ENCODE peak calls at places on chromosomes 13 and 19, in seven cellular contexts. X, G, I, T, F, D and M are unnamed samples.

GRCh38 chr13:42354246-42355117 is 82.5 kb downstream of the AKAP11 start:
- DNase-seq in X (no peak), G (no peak), I (no peak), T (peak; percentile 48), F (no peak), D (no peak), M (peak; percentile 36)

GRCh38 chr19:3210347-3211017 is 14.0 kb upstream of the CELF5 start:
- DNase-seq in X (no peak), G (no peak), I (no peak), T (no peak), F (peak; percentile 49), D (peak; percentile 64), M (no peak)

GRCh38 chr19:51018745-51019543 is 565 bp downstream of the KLK10 start:
- DNase-seq in X (no peak), G (peak; percentile 60), I (no peak), T (no peak), F (no peak), D (no peak), M (no peak)

GRCh38 chr19:17871878-17872250 is at the start of gene SLC5A5:
- DNase-seq in X (no peak), G (no peak), I (no peak), T (no peak), F (no peak), D (peak; percentile 73), M (no peak)

GRCh38 chr13:104008571-104009435 is 942.6 kb upstream of the SLC10A2 start:
- DNase-seq in X (no peak), G (no peak), I (no peak), T (peak; percentile 90), F (no peak), D (no peak), M (peak; percentile 46)

GRCh38 chr19:20661150-20661819 is at the start of gene ZNF626:
- DNase-seq in X (peak; percentile 98), G (peak; percentile 98), I (peak; percentile 96), T (peak; percentile 94), F (peak; percentile 98), D (peak; percentile 97), M (peak; percentile 81)

GRCh38 chr19:17794412-17794730 is 567 bp upstream of the B3GNT3 start:
- DNase-seq in X (no peak), G (no peak), I (no peak), T (no peak), F (no peak), D (no peak), M (no peak)

GRCh38 chr13:36420437-36420891 is 11.8 kb upstream of the CCNA1 start:
- DNase-seq in X (peak; percentile 48), G (peak; percentile 56), I (peak; percentile 36), T (peak; percentile 59), F (peak; percentile 72), D (peak; percentile 79), M (no peak)

GRCh38 chr19:17936379-17936778 is 3.6 kb downstream of the CCDC124 start:
- DNase-seq in X (no peak), G (no peak), I (no peak), T (no peak), F (no peak), D (no peak), M (no peak)

GRCh38 chr13:94677799-94678198 is 34.5 kb downstream of the SOX21 start:
- DNase-seq in X (no peak), G (no peak), I (no peak), T (no peak), F (no peak), D (no peak), M (no peak)

GRCh38 chr13:75357576-75358295 is 124.2 kb downstream of the TBC1D4 start:
- DNase-seq in X (peak; percentile 29), G (no peak), I (no peak), T (peak; percentile 68), F (peak; percentile 18), D (peak; percentile 26), M (no peak)

GRCh38 chr13:109795021-109795420 is 8.6 kb upstream of the IRS2 start:
- DNase-seq in X (no peak), G (no peak), I (no peak), T (no peak), F (peak; percentile 37), D (no peak), M (no peak)

GRCh38 chr19:57583521-57584416 is at the start of gene ZIK1:
- DNase-seq in X (peak; percentile 95), G (peak; percentile 89), I (peak; percentile 94), T (peak; percentile 92), F (peak; percentile 88), D (peak; percentile 97), M (peak; percentile 22)

GRCh38 chr19:46928951-46929350 is 68.2 kb downstream of the ARHGAP35 start:
- DNase-seq in X (no peak), G (no peak), I (no peak), T (peak; percentile 27), F (no peak), D (no peak), M (no peak)

GRCh38 chr19:16883518-16883917 is 5.3 kb upstream of the F2RL3 start:
- DNase-seq in X (no peak), G (no peak), I (no peak), T (no peak), F (no peak), D (no peak), M (no peak)

GRCh38 chr19:4633140-4633967 is 6.0 kb upstream of the TNFAIP8L1 start:
- DNase-seq in X (peak; percentile 56), G (no peak), I (no peak), T (peak; percentile 85), F (peak; percentile 80), D (peak; percentile 96), M (peak; percentile 26)

GRCh38 chr13:20960663-20961309 is 58.2 kb upstream of the XPO4 start:
- DNase-seq in X (no peak), G (no peak), I (no peak), T (no peak), F (no peak), D (no peak), M (no peak)

GRCh38 chr19:16368385-16369305 is 44.0 kb downstream of the KLF2 start:
- DNase-seq in X (no peak), G (no peak), I (no peak), T (no peak), F (no peak), D (no peak), M (no peak)

GRCh38 chr13:25171517-25172302 is at the start of gene AMER2:
- DNase-seq in X (no peak), G (no peak), I (peak; percentile 84), T (no peak), F (peak; percentile 54), D (peak; percentile 99), M (no peak)

GRCh38 chr13:42041684-42042035 is 6.8 kb upstream of the DGKH start:
- DNase-seq in X (peak; percentile 60), G (peak; percentile 44), I (no peak), T (peak; percentile 63), F (peak; percentile 55), D (peak; percentile 14), M (no peak)

GRCh38 chr19:43316591-43317319 is 36.7 kb upstream of the CD177 start:
- DNase-seq in X (no peak), G (no peak), I (no peak), T (peak; percentile 45), F (no peak), D (peak; percentile 88), M (no peak)

GRCh38 chr19:49599378-49600298 is 8.7 kb downstream of the PRR12 start:
- DNase-seq in X (no peak), G (no peak), I (no peak), T (no peak), F (no peak), D (no peak), M (no peak)

GRCh38 chr19:41799444-41800000 is 3.1 kb downstream of the CEACAM3 start:
- DNase-seq in X (no peak), G (peak; percentile 28), I (no peak), T (no peak), F (no peak), D (peak; percentile 33), M (peak; percentile 73)

GRCh38 chr13:101977475-101977874 is 424.4 kb downstream of the FGF14 start:
- DNase-seq in X (no peak), G (no peak), I (no peak), T (no peak), F (peak; percentile 9), D (no peak), M (no peak)

GRCh38 chr19:6464070-6464873 is at the start of gene CRB3:
- DNase-seq in X (no peak), G (peak; percentile 90), I (no peak), T (no peak), F (peak; percentile 97), D (no peak), M (peak; percentile 41)
- H3K27ac ChIP-seq in X (no peak within 1 kb of the TSS), G (peak within 1 kb of the TSS; percentile 61), I (no peak within 1 kb of the TSS), T (no peak within 1 kb of the TSS), F (peak within 1 kb of the TSS; percentile 94), D (no peak within 1 kb of the TSS), M (peak within 1 kb of the TSS; percentile 81)

GRCh38 chr13:44306401-44307192 is 67.0 kb upstream of the SERP2 start:
- DNase-seq in X (peak; percentile 86), G (peak; percentile 74), I (peak; percentile 21), T (peak; percentile 99), F (no peak), D (peak; percentile 25), M (peak; percentile 82)
- H3K27ac ChIP-seq in X (peak overlapping the region; percentile 96), G (peak overlapping the region; percentile 81), I (peak overlapping the region; percentile 27), T (peak overlapping the region; percentile 65), F (no peak overlapping the region), D (peak overlapping the region; percentile 42), M (peak overlapping the region; percentile 95)

DNA sequence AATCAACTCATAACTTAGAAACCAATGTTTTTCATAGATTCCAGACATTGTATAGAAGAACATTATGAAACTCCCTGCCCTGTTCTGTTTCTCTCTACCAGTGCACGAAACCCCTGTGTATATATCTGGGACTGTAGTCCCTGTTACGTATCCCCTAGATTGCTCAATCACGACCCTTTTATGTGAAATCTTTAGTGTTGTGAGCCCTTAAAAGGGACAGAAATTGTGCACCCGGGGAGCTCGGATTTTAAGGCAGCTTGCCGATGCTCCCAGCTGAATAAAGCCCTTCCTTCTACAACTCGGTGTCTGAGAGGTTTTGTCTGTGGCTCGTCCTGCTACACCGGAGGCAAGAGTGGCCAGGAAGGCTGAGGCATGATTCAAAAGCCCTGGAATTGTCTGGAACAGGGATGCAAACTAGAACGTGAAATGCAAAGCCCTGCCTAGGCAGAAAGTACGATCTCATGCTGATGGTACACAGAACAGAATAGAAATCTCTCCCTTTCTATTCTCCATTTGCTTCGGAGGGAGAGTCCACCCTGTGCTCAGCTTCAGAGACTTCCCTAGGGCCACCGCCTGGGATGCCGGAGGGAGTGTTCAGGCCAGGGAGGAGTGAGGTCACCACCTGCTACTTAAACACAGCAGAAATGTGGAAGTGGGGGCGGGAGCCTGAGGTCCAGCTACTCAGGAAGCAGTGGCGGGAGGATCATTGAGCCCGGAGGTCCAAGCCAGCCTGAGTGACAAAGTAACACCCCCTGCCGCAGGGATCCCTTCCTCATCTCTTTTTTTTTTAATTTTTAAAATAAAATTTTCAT is 760 bp upstream of the ZNF888 start:
- DNase-seq in X (peak; percentile 67), G (no peak), I (no peak), T (no peak), F (peak; percentile 75), D (peak; percentile 77), M (no peak)
- H3K27ac ChIP-seq in X (peak overlapping the region; percentile 70), G (peak overlapping the region; percentile 80), I (peak overlapping the region; percentile 27), T (no peak overlapping the region), F (peak overlapping the region; percentile 93), D (peak overlapping the region; percentile 43), M (peak overlapping the region; percentile 95)

DNA sequence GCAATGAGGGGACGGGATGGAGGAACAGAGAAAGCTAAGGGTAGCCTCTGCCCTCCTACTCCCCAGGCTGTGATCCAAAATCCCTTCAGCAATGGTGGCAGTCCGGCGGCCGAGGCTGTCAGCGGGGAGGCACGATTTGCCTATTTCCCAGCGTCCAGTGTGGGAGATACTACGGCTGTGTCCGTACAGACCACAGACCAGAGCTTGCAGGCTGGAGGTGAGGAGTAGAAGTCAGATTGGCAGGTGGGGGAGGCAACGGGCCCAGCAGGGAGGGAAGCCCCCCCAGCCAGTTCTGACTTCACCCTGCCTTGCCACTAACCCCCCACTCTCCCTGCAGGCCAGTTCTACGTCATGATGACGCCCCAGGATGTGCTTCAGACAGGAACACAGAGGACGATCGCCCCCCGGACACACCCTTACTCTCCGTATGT is 1.6 kb downstream of the USF2 start:
- DNase-seq in X (no peak), G (no peak), I (no peak), T (no peak), F (no peak), D (no peak), M (no peak)
- H3K27ac ChIP-seq in X (no peak overlapping the region), G (no peak overlapping the region), I (peak overlapping the region; percentile 84), T (no peak overlapping the region), F (no peak overlapping the region), D (no peak overlapping the region), M (no peak overlapping the region)